ENCODE peak calls at places on chromosome 12, in eight cellular contexts. One of them, this sample, is unnamed.

GRCh38 chr12:56231184-56231582 is 1.3 kb downstream of the SLC39A5 start:
- DNase-seq in suprapubic skin: no peak
- DNase-seq in HepG2: no peak
- DNase-seq in transverse colon: no peak
- DNase-seq in stomach: no peak
- DNase-seq in SK-N-SH: no peak
- DNase-seq in tibial nerve: no peak
- DNase-seq in A549: no peak
- DNase-seq in this sample: no peak

GRCh38 chr12:53674977-53675700 is 744 bp downstream of the ATP5MC2 start:
- DNase-seq in HepG2: no peak
- DNase-seq in SK-N-SH: no peak
- DNase-seq in stomach: no peak
- DNase-seq in suprapubic skin: no peak
- DNase-seq in transverse colon: no peak
- DNase-seq in tibial nerve: no peak
- DNase-seq in A549: no peak
- DNase-seq in this sample: no peak

GRCh38 chr12:6771509-6772330 is 600 bp upstream of the LAG3 start:
- DNase-seq in transverse colon: no peak
- DNase-seq in HepG2: no peak
- DNase-seq in SK-N-SH: no peak
- DNase-seq in A549: no peak
- DNase-seq in suprapubic skin: no peak
- DNase-seq in stomach: no peak
- DNase-seq in tibial nerve: no peak
- DNase-seq in this sample: no peak

GRCh38 chr12:59151243-59151642 is 230.9 kb upstream of the LRIG3 start:
- DNase-seq in tibial nerve: no peak
- DNase-seq in suprapubic skin: no peak
- DNase-seq in A549: no peak
- DNase-seq in SK-N-SH: no peak
- DNase-seq in transverse colon: no peak
- DNase-seq in HepG2: no peak
- DNase-seq in stomach: no peak
- DNase-seq in this sample: no peak

GRCh38 chr12:73514672-73515071 is 1023.0 kb upstream of the ATXN7L3B start:
- DNase-seq in HepG2: no peak
- DNase-seq in suprapubic skin: no peak
- DNase-seq in A549: peak; percentile 3
- DNase-seq in SK-N-SH: peak; percentile 5
- DNase-seq in tibial nerve: no peak
- DNase-seq in transverse colon: no peak
- DNase-seq in stomach: no peak
- DNase-seq in this sample: no peak

GRCh38 chr12:79764641-79765040 is 73.9 kb upstream of the PAWR start:
- DNase-seq in A549: no peak
- DNase-seq in tibial nerve: no peak
- DNase-seq in HepG2: no peak
- DNase-seq in suprapubic skin: no peak
- DNase-seq in SK-N-SH: no peak
- DNase-seq in stomach: no peak
- DNase-seq in transverse colon: no peak
- DNase-seq in this sample: no peak

GRCh38 chr12:107681455-107681835 is 4.2 kb upstream of the PWP1 start:
- DNase-seq in tibial nerve: no peak
- DNase-seq in A549: no peak
- DNase-seq in stomach: no peak
- DNase-seq in suprapubic skin: no peak
- DNase-seq in SK-N-SH: no peak
- DNase-seq in HepG2: no peak
- DNase-seq in transverse colon: no peak
- DNase-seq in this sample: no peak

GRCh38 chr12:60872850-60873713 is 1277.3 kb downstream of the SLC16A7 start:
- DNase-seq in stomach: no peak
- DNase-seq in suprapubic skin: no peak
- DNase-seq in A549: no peak
- DNase-seq in SK-N-SH: no peak
- DNase-seq in HepG2: no peak
- DNase-seq in transverse colon: no peak
- DNase-seq in tibial nerve: no peak
- DNase-seq in this sample: no peak

GRCh38 chr12:51887476-51888315 is at the start of gene ANKRD33:
- DNase-seq in SK-N-SH: peak; percentile 44
- DNase-seq in stomach: peak; percentile 54
- DNase-seq in suprapubic skin: peak; percentile 78
- DNase-seq in A549: no peak
- DNase-seq in transverse colon: peak; percentile 55
- DNase-seq in HepG2: no peak
- DNase-seq in tibial nerve: no peak
- DNase-seq in this sample: no peak

GRCh38 chr12:109621864-109622485 is 48.4 kb downstream of the MVK start:
- DNase-seq in HepG2: no peak
- DNase-seq in transverse colon: no peak
- DNase-seq in suprapubic skin: no peak
- DNase-seq in A549: no peak
- DNase-seq in SK-N-SH: peak; percentile 86
- DNase-seq in stomach: no peak
- DNase-seq in tibial nerve: no peak
- DNase-seq in this sample: no peak

GRCh38 chr12:32483993-32484392 is 84.6 kb downstream of the FGD4 start:
- DNase-seq in suprapubic skin: no peak
- DNase-seq in SK-N-SH: no peak
- DNase-seq in HepG2: no peak
- DNase-seq in tibial nerve: no peak
- DNase-seq in transverse colon: no peak
- DNase-seq in A549: no peak
- DNase-seq in stomach: no peak
- DNase-seq in this sample: no peak

GRCh38 chr12:53652366-53652765 is 23.5 kb downstream of the ATP5MC2 start:
- DNase-seq in stomach: no peak
- DNase-seq in transverse colon: no peak
- DNase-seq in A549: no peak
- DNase-seq in SK-N-SH: no peak
- DNase-seq in HepG2: no peak
- DNase-seq in suprapubic skin: no peak
- DNase-seq in tibial nerve: no peak
- DNase-seq in this sample: no peak

GRCh38 chr12:7859552-7859951 is 13.2 kb downstream of the SLC2A14 start:
- DNase-seq in tibial nerve: no peak
- DNase-seq in stomach: no peak
- DNase-seq in SK-N-SH: no peak
- DNase-seq in suprapubic skin: no peak
- DNase-seq in HepG2: no peak
- DNase-seq in A549: no peak
- DNase-seq in transverse colon: no peak
- DNase-seq in this sample: no peak

GRCh38 chr12:45017916-45018315 is 33.0 kb downstream of the DBX2 start:
- DNase-seq in suprapubic skin: no peak
- DNase-seq in stomach: no peak
- DNase-seq in tibial nerve: no peak
- DNase-seq in A549: no peak
- DNase-seq in transverse colon: no peak
- DNase-seq in HepG2: no peak
- DNase-seq in SK-N-SH: no peak
- DNase-seq in this sample: no peak

GRCh38 chr12:13595536-13596450 is 385.6 kb downstream of the GRIN2B start:
- DNase-seq in stomach: no peak
- DNase-seq in suprapubic skin: no peak
- DNase-seq in transverse colon: no peak
- DNase-seq in A549: no peak
- DNase-seq in HepG2: no peak
- DNase-seq in SK-N-SH: no peak
- DNase-seq in tibial nerve: no peak
- DNase-seq in this sample: no peak

GRCh38 chr12:13588574-13588973 is 392.0 kb downstream of the EMP1 start:
- DNase-seq in HepG2: no peak
- DNase-seq in SK-N-SH: no peak
- DNase-seq in tibial nerve: no peak
- DNase-seq in transverse colon: no peak
- DNase-seq in stomach: no peak
- DNase-seq in A549: no peak
- DNase-seq in suprapubic skin: no peak
- DNase-seq in this sample: no peak

GRCh38 chr12:13594731-13595514 is 386.5 kb downstream of the GRIN2B start:
- DNase-seq in HepG2: no peak
- DNase-seq in tibial nerve: no peak
- DNase-seq in SK-N-SH: no peak
- DNase-seq in stomach: no peak
- DNase-seq in suprapubic skin: no peak
- DNase-seq in A549: no peak
- DNase-seq in transverse colon: no peak
- DNase-seq in this sample: no peak

GRCh38 chr12:13591488-13591887 is 389.9 kb downstream of the GRIN2B start:
- DNase-seq in stomach: no peak
- DNase-seq in A549: no peak
- DNase-seq in suprapubic skin: no peak
- DNase-seq in tibial nerve: no peak
- DNase-seq in HepG2: no peak
- DNase-seq in SK-N-SH: no peak
- DNase-seq in transverse colon: no peak
- DNase-seq in this sample: no peak

GRCh38 chr12:13592063-13592942 is 389.1 kb downstream of the GRIN2B start:
- DNase-seq in stomach: no peak
- DNase-seq in tibial nerve: no peak
- DNase-seq in transverse colon: no peak
- DNase-seq in A549: no peak
- DNase-seq in SK-N-SH: no peak
- DNase-seq in HepG2: no peak
- DNase-seq in suprapubic skin: no peak
- DNase-seq in this sample: no peak
- TF ChIP-seq EP300 in stomach: no peak
- TF ChIP-seq EP300 in tibial nerve: no peak
- TF ChIP-seq EP300 in transverse colon: no peak
- TF ChIP-seq EP300 in A549: no peak
- TF ChIP-seq EP300 in SK-N-SH: no peak
- TF ChIP-seq EP300 in HepG2: no peak
- TF ChIP-seq EP300 in suprapubic skin: no peak
- TF ChIP-seq EP300 in this sample: no peak

DNA sequence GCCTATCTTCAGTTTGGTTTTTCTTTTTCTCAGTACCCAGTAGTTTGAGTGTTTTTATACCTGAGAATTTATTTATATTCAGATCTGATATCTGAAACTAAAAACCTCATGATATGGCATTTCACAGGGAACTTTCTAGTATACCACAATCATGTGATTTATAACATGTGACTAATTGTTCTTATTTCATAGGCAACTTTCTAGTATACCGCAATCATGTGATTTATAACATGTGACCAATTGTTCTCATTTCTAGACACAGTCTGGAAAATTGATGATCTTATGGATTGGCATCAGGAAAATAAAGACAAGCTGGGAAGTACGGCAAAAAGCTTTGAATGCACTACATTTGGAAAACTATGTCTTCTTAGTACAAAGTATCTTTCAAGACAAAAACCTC is 20.6 kb downstream of the ZNF268 start:
- DNase-seq in HepG2: no peak
- DNase-seq in A549: no peak
- DNase-seq in suprapubic skin: no peak
- DNase-seq in tibial nerve: no peak
- DNase-seq in stomach: no peak
- DNase-seq in transverse colon: no peak
- DNase-seq in SK-N-SH: no peak
- DNase-seq in this sample: no peak
- H3K4me3 ChIP-seq in HepG2: no peak overlapping the region
- H3K4me3 ChIP-seq in A549: no peak overlapping the region
- H3K4me3 ChIP-seq in suprapubic skin: no peak overlapping the region
- H3K4me3 ChIP-seq in tibial nerve: no peak overlapping the region
- H3K4me3 ChIP-seq in stomach: no peak overlapping the region
- H3K4me3 ChIP-seq in transverse colon: no peak overlapping the region
- H3K4me3 ChIP-seq in SK-N-SH: no peak overlapping the region
- H3K4me3 ChIP-seq in this sample: no peak overlapping the region

DNA sequence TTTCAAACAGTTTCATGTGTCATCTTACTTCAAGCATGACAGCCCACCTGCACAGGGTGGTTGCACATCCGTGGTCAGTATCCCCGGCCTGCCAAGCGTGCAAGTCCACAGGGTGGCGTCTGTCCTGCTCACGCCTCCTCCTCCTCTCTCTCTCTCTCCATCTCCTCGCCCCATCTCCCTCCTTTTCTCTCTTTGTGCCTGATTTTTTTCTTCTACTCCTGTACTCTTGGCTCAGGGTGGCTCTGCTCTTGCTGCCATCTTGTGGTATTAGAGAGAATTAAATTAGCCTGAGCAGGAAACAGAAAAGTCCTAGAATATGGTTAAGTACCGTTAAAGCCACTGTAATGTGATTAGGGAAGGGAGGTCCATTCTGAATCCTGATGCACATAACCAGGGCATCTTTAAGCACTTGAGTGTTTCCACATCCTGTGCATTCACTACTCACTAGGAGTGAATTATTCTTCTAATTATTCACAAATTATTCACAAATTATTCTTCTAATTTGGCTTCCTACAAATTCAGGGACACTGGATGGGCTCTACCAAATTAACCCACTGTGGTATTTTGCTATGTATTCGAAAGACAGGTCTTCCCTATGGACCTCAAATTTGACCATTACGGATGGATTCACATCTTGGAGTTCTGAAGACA is 25.5 kb upstream of the DTX1 start:
- DNase-seq in stomach: no peak
- DNase-seq in A549: peak; percentile 72
- DNase-seq in HepG2: peak; percentile 45
- DNase-seq in suprapubic skin: no peak
- DNase-seq in transverse colon: no peak
- DNase-seq in SK-N-SH: peak; percentile 71
- DNase-seq in tibial nerve: no peak
- DNase-seq in this sample: no peak
- TF ChIP-seq EP300 in stomach: no peak
- TF ChIP-seq EP300 in A549: no peak
- TF ChIP-seq EP300 in HepG2: no peak
- TF ChIP-seq EP300 in suprapubic skin: no peak
- TF ChIP-seq EP300 in transverse colon: no peak
- TF ChIP-seq EP300 in SK-N-SH: no peak
- TF ChIP-seq EP300 in tibial nerve: no peak
- TF ChIP-seq EP300 in this sample: no peak

GRCh38 chr12:9113296-9113986 is 2.3 kb downstream of the A2M start:
- DNase-seq in stomach: no peak
- DNase-seq in tibial nerve: no peak
- DNase-seq in SK-N-SH: no peak
- DNase-seq in A549: no peak
- DNase-seq in suprapubic skin: no peak
- DNase-seq in HepG2: no peak
- DNase-seq in transverse colon: no peak
- DNase-seq in this sample: no peak

GRCh38 chr12:9113987-9114309 is 1.8 kb downstream of the A2M start:
- DNase-seq in stomach: no peak
- DNase-seq in HepG2: peak; percentile 90
- DNase-seq in tibial nerve: no peak
- DNase-seq in A549: no peak
- DNase-seq in SK-N-SH: no peak
- DNase-seq in transverse colon: no peak
- DNase-seq in suprapubic skin: no peak
- DNase-seq in this sample: no peak

GRCh38 chr12:9114946-9115345 is 773 bp downstream of the A2M start:
- DNase-seq in stomach: no peak
- DNase-seq in HepG2: peak; percentile 21
- DNase-seq in transverse colon: no peak
- DNase-seq in SK-N-SH: no peak
- DNase-seq in tibial nerve: no peak
- DNase-seq in suprapubic skin: no peak
- DNase-seq in A549: no peak
- DNase-seq in this sample: no peak

GRCh38 chr12:9118161-9118560 is 2.4 kb upstream of the A2M start:
- DNase-seq in SK-N-SH: no peak
- DNase-seq in tibial nerve: no peak
- DNase-seq in HepG2: no peak
- DNase-seq in stomach: no peak
- DNase-seq in suprapubic skin: no peak
- DNase-seq in transverse colon: no peak
- DNase-seq in A549: no peak
- DNase-seq in this sample: no peak

GRCh38 chr12:9115731-9116689 is at the start of gene A2M:
- DNase-seq in suprapubic skin: no peak
- DNase-seq in SK-N-SH: no peak
- DNase-seq in HepG2: peak; percentile 95
- DNase-seq in tibial nerve: no peak
- DNase-seq in stomach: no peak
- DNase-seq in A549: no peak
- DNase-seq in transverse colon: no peak
- DNase-seq in this sample: peak; percentile 31
- H3K4me3 ChIP-seq in suprapubic skin: peak within 1 kb of the TSS; percentile 38
- H3K4me3 ChIP-seq in SK-N-SH: no peak within 1 kb of the TSS
- H3K4me3 ChIP-seq in HepG2: peak within 1 kb of the TSS; percentile 77
- H3K4me3 ChIP-seq in tibial nerve: peak within 1 kb of the TSS; percentile 31
- H3K4me3 ChIP-seq in stomach: peak within 1 kb of the TSS; percentile 43
- H3K4me3 ChIP-seq in A549: no peak within 1 kb of the TSS
- H3K4me3 ChIP-seq in transverse colon: no peak within 1 kb of the TSS
- H3K4me3 ChIP-seq in this sample: peak within 1 kb of the TSS; percentile 34